ENCODE peak calls at places on chromosomes 5 and 9, in eight cellular contexts. A is hepatocyte; B is iPS-NIHi11; Z is stimulated activated CD4-positive, alpha-beta T cell treated with anti-CD3 and anti-CD28 coated beads, Interleukin-1b, Interleukin-23, amount 100 ng/mL, for 48 hours; S is mesothelial cell of epicardium; D is right cardiac atrium; G is stromal cell of bone marrow; X is NCI-H748 treated with DMSO at 0.1 percent for 48 hours. J is an unnamed sample.

GRCh38 chr5:8517461-8517860 is 648.5 kb downstream of the MTRR start:
- DNase-seq in A (peak; percentile 11), B (no peak), Z (no peak), S (no peak), D (no peak), G (no peak), X (no peak), J (no peak)

GRCh38 chr9:24257726-24258125 is 288.0 kb downstream of the IZUMO3 start:
- DNase-seq in A (no peak), B (no peak), Z (no peak), S (no peak), D (no peak), G (no peak), X (peak; percentile 36), J (no peak)

GRCh38 chr9:86674475-86674874 is 272.8 kb downstream of the GAS1 start:
- DNase-seq in A (no peak), B (no peak), Z (no peak), S (no peak), D (no peak), G (no peak), X (no peak), J (no peak)

GRCh38 chr5:172504736-172505402 is 50.5 kb upstream of the SH3PXD2B start:
- DNase-seq in A (no peak), B (no peak), Z (no peak), S (peak; percentile 19), D (peak; percentile 69), G (no peak), X (no peak), J (no peak)

GRCh38 chr9:127778280-127779135 is at the start of gene SH2D3C:
- DNase-seq in A (no peak), B (no peak), Z (peak; percentile 47), S (no peak), D (peak; percentile 85), G (no peak), X (no peak), J (no peak)

GRCh38 chr5:44875661-44876250 is 67.0 kb downstream of the MRPS30 start:
- DNase-seq in A (peak; percentile 28), B (no peak), Z (peak; percentile 30), S (no peak), D (no peak), G (no peak), X (no peak), J (no peak)

GRCh38 chr9:126569036-126569435 is 44.7 kb upstream of the LMX1B start:
- DNase-seq in A (no peak), B (no peak), Z (no peak), S (no peak), D (no peak), G (no peak), X (no peak), J (no peak)

GRCh38 chr5:130052752-130053151 is 148.5 kb downstream of the CHSY3 start:
- DNase-seq in A (no peak), B (no peak), Z (no peak), S (no peak), D (no peak), G (no peak), X (no peak), J (no peak)

GRCh38 chr9:128684325-128685021 is 4.5 kb upstream of the SET start:
- DNase-seq in A (peak; percentile 91), B (peak; percentile 77), Z (peak; percentile 85), S (peak; percentile 70), D (peak; percentile 83), G (peak; percentile 65), X (no peak), J (peak; percentile 60)

GRCh38 chr5:143384865-143385657 is 18.4 kb downstream of the NR3C1 start:
- DNase-seq in A (no peak), B (no peak), Z (no peak), S (no peak), D (no peak), G (no peak), X (no peak), J (no peak)

J was measured in stimulated activated naive CD4-positive, alpha-beta T cell.